ENCODE peak calls at places on chromosomes 7 and 10, in eight cellular contexts. One of them, this sample, is unnamed.

GRCh38 chr10:35546824-35547225 is 58.3 kb upstream of the GJD4 start:
- DNase-seq in ELR: peak
- DNase-seq in BE2C: no peak
- DNase-seq in testis: no peak
- DNase-seq in RWPE1: peak
- DNase-seq in stimulated activated CD8-positive, alpha-beta memory T cell treated with anti-CD3 and anti-CD28 coated beads, Interleukin-2, amount 100 ng/mL, for 1 hour: no peak
- DNase-seq in activated T-helper 9 cell treated with anti-CD3 and anti-CD28 coated beads, Interleukin-2, amount 50 U/mL, for 16 hours: no peak
- DNase-seq in left ventricle myocardium superior: no peak
- DNase-seq in this sample: peak

GRCh38 chr7:101121996-101122932 is 4.6 kb upstream of the SERPINE1 start:
- DNase-seq in ELR: peak
- DNase-seq in BE2C: no peak
- DNase-seq in testis: peak
- DNase-seq in RWPE1: peak
- DNase-seq in stimulated activated CD8-positive, alpha-beta memory T cell treated with anti-CD3 and anti-CD28 coated beads, Interleukin-2, amount 100 ng/mL, for 1 hour: no peak
- DNase-seq in activated T-helper 9 cell treated with anti-CD3 and anti-CD28 coated beads, Interleukin-2, amount 50 U/mL, for 16 hours: no peak
- DNase-seq in left ventricle myocardium superior: peak
- DNase-seq in this sample: peak

GRCh38 chr10:62430881-62431280 is 56.7 kb downstream of the ZNF365 start:
- DNase-seq in ELR: no peak
- DNase-seq in BE2C: no peak
- DNase-seq in testis: no peak
- DNase-seq in RWPE1: no peak
- DNase-seq in stimulated activated CD8-positive, alpha-beta memory T cell treated with anti-CD3 and anti-CD28 coated beads, Interleukin-2, amount 100 ng/mL, for 1 hour: no peak
- DNase-seq in activated T-helper 9 cell treated with anti-CD3 and anti-CD28 coated beads, Interleukin-2, amount 50 U/mL, for 16 hours: no peak
- DNase-seq in left ventricle myocardium superior: no peak
- DNase-seq in this sample: no peak

GRCh38 chr7:93949468-93949867 is 27.9 kb downstream of the GNG11 start:
- DNase-seq in ELR: peak
- DNase-seq in BE2C: peak
- DNase-seq in testis: no peak
- DNase-seq in RWPE1: peak
- DNase-seq in stimulated activated CD8-positive, alpha-beta memory T cell treated with anti-CD3 and anti-CD28 coated beads, Interleukin-2, amount 100 ng/mL, for 1 hour: no peak
- DNase-seq in activated T-helper 9 cell treated with anti-CD3 and anti-CD28 coated beads, Interleukin-2, amount 50 U/mL, for 16 hours: no peak
- DNase-seq in left ventricle myocardium superior: no peak
- DNase-seq in this sample: no peak

GRCh38 chr7:157436076-157436475 is 99.3 kb downstream of the DNAJB6 start:
- DNase-seq in ELR: no peak
- DNase-seq in BE2C: no peak
- DNase-seq in testis: no peak
- DNase-seq in RWPE1: no peak
- DNase-seq in stimulated activated CD8-positive, alpha-beta memory T cell treated with anti-CD3 and anti-CD28 coated beads, Interleukin-2, amount 100 ng/mL, for 1 hour: no peak
- DNase-seq in activated T-helper 9 cell treated with anti-CD3 and anti-CD28 coated beads, Interleukin-2, amount 50 U/mL, for 16 hours: no peak
- DNase-seq in left ventricle myocardium superior: no peak
- DNase-seq in this sample: no peak

GRCh38 chr7:109529712-109530111 is 960.0 kb downstream of the DNAJB9 start:
- DNase-seq in ELR: no peak
- DNase-seq in BE2C: no peak
- DNase-seq in testis: no peak
- DNase-seq in RWPE1: no peak
- DNase-seq in stimulated activated CD8-positive, alpha-beta memory T cell treated with anti-CD3 and anti-CD28 coated beads, Interleukin-2, amount 100 ng/mL, for 1 hour: no peak
- DNase-seq in activated T-helper 9 cell treated with anti-CD3 and anti-CD28 coated beads, Interleukin-2, amount 50 U/mL, for 16 hours: no peak
- DNase-seq in left ventricle myocardium superior: no peak
- DNase-seq in this sample: no peak

GRCh38 chr10:26841733-26842317 is 18.9 kb downstream of the ABI1 start:
- DNase-seq in ELR: no peak
- DNase-seq in BE2C: no peak
- DNase-seq in testis: no peak
- DNase-seq in RWPE1: no peak
- DNase-seq in stimulated activated CD8-positive, alpha-beta memory T cell treated with anti-CD3 and anti-CD28 coated beads, Interleukin-2, amount 100 ng/mL, for 1 hour: no peak
- DNase-seq in activated T-helper 9 cell treated with anti-CD3 and anti-CD28 coated beads, Interleukin-2, amount 50 U/mL, for 16 hours: no peak
- DNase-seq in left ventricle myocardium superior: no peak
- DNase-seq in this sample: no peak

GRCh38 chr10:13390604-13391522 is 42.8 kb upstream of the SEPHS1 start:
- DNase-seq in ELR: no peak
- DNase-seq in BE2C: no peak
- DNase-seq in testis: no peak
- DNase-seq in RWPE1: no peak
- DNase-seq in stimulated activated CD8-positive, alpha-beta memory T cell treated with anti-CD3 and anti-CD28 coated beads, Interleukin-2, amount 100 ng/mL, for 1 hour: no peak
- DNase-seq in activated T-helper 9 cell treated with anti-CD3 and anti-CD28 coated beads, Interleukin-2, amount 50 U/mL, for 16 hours: no peak
- DNase-seq in left ventricle myocardium superior: no peak
- DNase-seq in this sample: no peak

GRCh38 chr7:155404976-155405375 is 53.0 kb upstream of the EN2 start:
- DNase-seq in ELR: no peak
- DNase-seq in BE2C: no peak
- DNase-seq in testis: no peak
- DNase-seq in RWPE1: no peak
- DNase-seq in stimulated activated CD8-positive, alpha-beta memory T cell treated with anti-CD3 and anti-CD28 coated beads, Interleukin-2, amount 100 ng/mL, for 1 hour: no peak
- DNase-seq in activated T-helper 9 cell treated with anti-CD3 and anti-CD28 coated beads, Interleukin-2, amount 50 U/mL, for 16 hours: no peak
- DNase-seq in left ventricle myocardium superior: no peak
- DNase-seq in this sample: no peak

GRCh38 chr7:131111081-131111576 is 216.5 kb upstream of the MKLN1 start:
- DNase-seq in ELR: peak
- DNase-seq in BE2C: no peak
- DNase-seq in testis: no peak
- DNase-seq in RWPE1: no peak
- DNase-seq in stimulated activated CD8-positive, alpha-beta memory T cell treated with anti-CD3 and anti-CD28 coated beads, Interleukin-2, amount 100 ng/mL, for 1 hour: no peak
- DNase-seq in activated T-helper 9 cell treated with anti-CD3 and anti-CD28 coated beads, Interleukin-2, amount 50 U/mL, for 16 hours: no peak
- DNase-seq in left ventricle myocardium superior: no peak
- DNase-seq in this sample: no peak

GRCh38 chr7:94422136-94422535 is 27.4 kb downstream of the COL1A2 start:
- DNase-seq in ELR: no peak
- DNase-seq in BE2C: no peak
- DNase-seq in testis: no peak
- DNase-seq in RWPE1: no peak
- DNase-seq in stimulated activated CD8-positive, alpha-beta memory T cell treated with anti-CD3 and anti-CD28 coated beads, Interleukin-2, amount 100 ng/mL, for 1 hour: no peak
- DNase-seq in activated T-helper 9 cell treated with anti-CD3 and anti-CD28 coated beads, Interleukin-2, amount 50 U/mL, for 16 hours: no peak
- DNase-seq in left ventricle myocardium superior: no peak
- DNase-seq in this sample: no peak

GRCh38 chr10:33612116-33612515 is 277.6 kb upstream of the NRP1 start:
- DNase-seq in ELR: peak
- DNase-seq in BE2C: no peak
- DNase-seq in testis: no peak
- DNase-seq in RWPE1: peak
- DNase-seq in stimulated activated CD8-positive, alpha-beta memory T cell treated with anti-CD3 and anti-CD28 coated beads, Interleukin-2, amount 100 ng/mL, for 1 hour: no peak
- DNase-seq in activated T-helper 9 cell treated with anti-CD3 and anti-CD28 coated beads, Interleukin-2, amount 50 U/mL, for 16 hours: no peak
- DNase-seq in left ventricle myocardium superior: no peak
- DNase-seq in this sample: no peak

GRCh38 chr7:106795171-106795876 is 69.8 kb upstream of the PIK3CG start:
- DNase-seq in ELR: no peak
- DNase-seq in BE2C: no peak
- DNase-seq in testis: no peak
- DNase-seq in RWPE1: no peak
- DNase-seq in stimulated activated CD8-positive, alpha-beta memory T cell treated with anti-CD3 and anti-CD28 coated beads, Interleukin-2, amount 100 ng/mL, for 1 hour: no peak
- DNase-seq in activated T-helper 9 cell treated with anti-CD3 and anti-CD28 coated beads, Interleukin-2, amount 50 U/mL, for 16 hours: no peak
- DNase-seq in left ventricle myocardium superior: no peak
- DNase-seq in this sample: no peak

GRCh38 chr7:155533827-155534690 is 12.3 kb downstream of the CNPY1 start:
- DNase-seq in ELR: peak
- DNase-seq in BE2C: peak
- DNase-seq in testis: peak
- DNase-seq in RWPE1: peak
- DNase-seq in stimulated activated CD8-positive, alpha-beta memory T cell treated with anti-CD3 and anti-CD28 coated beads, Interleukin-2, amount 100 ng/mL, for 1 hour: no peak
- DNase-seq in activated T-helper 9 cell treated with anti-CD3 and anti-CD28 coated beads, Interleukin-2, amount 50 U/mL, for 16 hours: no peak
- DNase-seq in left ventricle myocardium superior: no peak
- DNase-seq in this sample: no peak

GRCh38 chr7:18221377-18222290 is 194.0 kb upstream of the PRPS1L1 start:
- DNase-seq in ELR: no peak
- DNase-seq in BE2C: no peak
- DNase-seq in testis: no peak
- DNase-seq in RWPE1: no peak
- DNase-seq in stimulated activated CD8-positive, alpha-beta memory T cell treated with anti-CD3 and anti-CD28 coated beads, Interleukin-2, amount 100 ng/mL, for 1 hour: no peak
- DNase-seq in activated T-helper 9 cell treated with anti-CD3 and anti-CD28 coated beads, Interleukin-2, amount 50 U/mL, for 16 hours: no peak
- DNase-seq in left ventricle myocardium superior: no peak
- DNase-seq in this sample: no peak

GRCh38 chr7:21507627-21508343 is 35.1 kb upstream of the DNAH11 start:
- DNase-seq in ELR: peak
- DNase-seq in BE2C: peak
- DNase-seq in testis: peak
- DNase-seq in RWPE1: no peak
- DNase-seq in stimulated activated CD8-positive, alpha-beta memory T cell treated with anti-CD3 and anti-CD28 coated beads, Interleukin-2, amount 100 ng/mL, for 1 hour: no peak
- DNase-seq in activated T-helper 9 cell treated with anti-CD3 and anti-CD28 coated beads, Interleukin-2, amount 50 U/mL, for 16 hours: no peak
- DNase-seq in left ventricle myocardium superior: no peak
- DNase-seq in this sample: no peak

GRCh38 chr7:110909102-110909501 is 181.8 kb upstream of the LRRN3 start:
- DNase-seq in ELR: no peak
- DNase-seq in BE2C: no peak
- DNase-seq in testis: no peak
- DNase-seq in RWPE1: no peak
- DNase-seq in stimulated activated CD8-positive, alpha-beta memory T cell treated with anti-CD3 and anti-CD28 coated beads, Interleukin-2, amount 100 ng/mL, for 1 hour: no peak
- DNase-seq in activated T-helper 9 cell treated with anti-CD3 and anti-CD28 coated beads, Interleukin-2, amount 50 U/mL, for 16 hours: no peak
- DNase-seq in left ventricle myocardium superior: no peak
- DNase-seq in this sample: no peak

GRCh38 chr7:36280840-36281812 is 108.5 kb upstream of the ANLN start:
- DNase-seq in ELR: peak
- DNase-seq in BE2C: peak
- DNase-seq in testis: peak
- DNase-seq in RWPE1: peak
- DNase-seq in stimulated activated CD8-positive, alpha-beta memory T cell treated with anti-CD3 and anti-CD28 coated beads, Interleukin-2, amount 100 ng/mL, for 1 hour: no peak
- DNase-seq in activated T-helper 9 cell treated with anti-CD3 and anti-CD28 coated beads, Interleukin-2, amount 50 U/mL, for 16 hours: no peak
- DNase-seq in left ventricle myocardium superior: peak
- DNase-seq in this sample: peak

GRCh38 chr10:123294109-123294508 is 139.9 kb downstream of the BUB3 start:
- DNase-seq in ELR: no peak
- DNase-seq in BE2C: no peak
- DNase-seq in testis: no peak
- DNase-seq in RWPE1: no peak
- DNase-seq in stimulated activated CD8-positive, alpha-beta memory T cell treated with anti-CD3 and anti-CD28 coated beads, Interleukin-2, amount 100 ng/mL, for 1 hour: no peak
- DNase-seq in activated T-helper 9 cell treated with anti-CD3 and anti-CD28 coated beads, Interleukin-2, amount 50 U/mL, for 16 hours: no peak
- DNase-seq in left ventricle myocardium superior: no peak
- DNase-seq in this sample: no peak

GRCh38 chr7:155558961-155559360 is 12.6 kb upstream of the CNPY1 start:
- DNase-seq in ELR: no peak
- DNase-seq in BE2C: no peak
- DNase-seq in testis: no peak
- DNase-seq in RWPE1: no peak
- DNase-seq in stimulated activated CD8-positive, alpha-beta memory T cell treated with anti-CD3 and anti-CD28 coated beads, Interleukin-2, amount 100 ng/mL, for 1 hour: no peak
- DNase-seq in activated T-helper 9 cell treated with anti-CD3 and anti-CD28 coated beads, Interleukin-2, amount 50 U/mL, for 16 hours: no peak
- DNase-seq in left ventricle myocardium superior: no peak
- DNase-seq in this sample: no peak

GRCh38 chr10:44908936-44909335 is 2.2 kb upstream of the TMEM72 start:
- DNase-seq in ELR: no peak
- DNase-seq in BE2C: no peak
- DNase-seq in testis: no peak
- DNase-seq in RWPE1: no peak
- DNase-seq in stimulated activated CD8-positive, alpha-beta memory T cell treated with anti-CD3 and anti-CD28 coated beads, Interleukin-2, amount 100 ng/mL, for 1 hour: no peak
- DNase-seq in activated T-helper 9 cell treated with anti-CD3 and anti-CD28 coated beads, Interleukin-2, amount 50 U/mL, for 16 hours: no peak
- DNase-seq in left ventricle myocardium superior: no peak
- DNase-seq in this sample: no peak

GRCh38 chr10:132985546-132985900 is 43.2 kb upstream of the CFAP46 start:
- DNase-seq in ELR: no peak
- DNase-seq in BE2C: no peak
- DNase-seq in testis: no peak
- DNase-seq in RWPE1: no peak
- DNase-seq in stimulated activated CD8-positive, alpha-beta memory T cell treated with anti-CD3 and anti-CD28 coated beads, Interleukin-2, amount 100 ng/mL, for 1 hour: no peak
- DNase-seq in activated T-helper 9 cell treated with anti-CD3 and anti-CD28 coated beads, Interleukin-2, amount 50 U/mL, for 16 hours: no peak
- DNase-seq in left ventricle myocardium superior: no peak
- DNase-seq in this sample: no peak

GRCh38 chr10:74994714-74995308 is 116.6 kb upstream of the SAMD8 start:
- DNase-seq in ELR: no peak
- DNase-seq in BE2C: no peak
- DNase-seq in testis: no peak
- DNase-seq in RWPE1: no peak
- DNase-seq in stimulated activated CD8-positive, alpha-beta memory T cell treated with anti-CD3 and anti-CD28 coated beads, Interleukin-2, amount 100 ng/mL, for 1 hour: no peak
- DNase-seq in activated T-helper 9 cell treated with anti-CD3 and anti-CD28 coated beads, Interleukin-2, amount 50 U/mL, for 16 hours: no peak
- DNase-seq in left ventricle myocardium superior: no peak
- DNase-seq in this sample: no peak

GRCh38 chr10:71501402-71501801 is 104.7 kb downstream of the CDH23 start:
- DNase-seq in ELR: no peak
- DNase-seq in BE2C: no peak
- DNase-seq in testis: no peak
- DNase-seq in RWPE1: no peak
- DNase-seq in stimulated activated CD8-positive, alpha-beta memory T cell treated with anti-CD3 and anti-CD28 coated beads, Interleukin-2, amount 100 ng/mL, for 1 hour: no peak
- DNase-seq in activated T-helper 9 cell treated with anti-CD3 and anti-CD28 coated beads, Interleukin-2, amount 50 U/mL, for 16 hours: no peak
- DNase-seq in left ventricle myocardium superior: no peak
- DNase-seq in this sample: no peak

GRCh38 chr7:6536899-6537298 is 14.4 kb downstream of the GRID2IP start:
- DNase-seq in ELR: peak
- DNase-seq in BE2C: peak
- DNase-seq in testis: peak
- DNase-seq in RWPE1: no peak
- DNase-seq in stimulated activated CD8-positive, alpha-beta memory T cell treated with anti-CD3 and anti-CD28 coated beads, Interleukin-2, amount 100 ng/mL, for 1 hour: no peak
- DNase-seq in activated T-helper 9 cell treated with anti-CD3 and anti-CD28 coated beads, Interleukin-2, amount 50 U/mL, for 16 hours: no peak
- DNase-seq in left ventricle myocardium superior: no peak
- DNase-seq in this sample: no peak

GRCh38 chr10:77926566-77927342 is at the start of gene DLG5:
- DNase-seq in ELR: peak
- DNase-seq in BE2C: peak
- DNase-seq in testis: peak
- DNase-seq in RWPE1: peak
- DNase-seq in stimulated activated CD8-positive, alpha-beta memory T cell treated with anti-CD3 and anti-CD28 coated beads, Interleukin-2, amount 100 ng/mL, for 1 hour: no peak
- DNase-seq in activated T-helper 9 cell treated with anti-CD3 and anti-CD28 coated beads, Interleukin-2, amount 50 U/mL, for 16 hours: no peak
- DNase-seq in left ventricle myocardium superior: peak
- DNase-seq in this sample: peak

GRCh38 chr7:49260501-49260900 is 336.2 kb downstream of the CDC14C start:
- DNase-seq in ELR: no peak
- DNase-seq in BE2C: no peak
- DNase-seq in testis: no peak
- DNase-seq in RWPE1: no peak
- DNase-seq in stimulated activated CD8-positive, alpha-beta memory T cell treated with anti-CD3 and anti-CD28 coated beads, Interleukin-2, amount 100 ng/mL, for 1 hour: no peak
- DNase-seq in activated T-helper 9 cell treated with anti-CD3 and anti-CD28 coated beads, Interleukin-2, amount 50 U/mL, for 16 hours: no peak
- DNase-seq in left ventricle myocardium superior: no peak
- DNase-seq in this sample: no peak

GRCh38 chr7:79290841-79291497 is 162.5 kb downstream of the MAGI2 start:
- DNase-seq in ELR: peak
- DNase-seq in BE2C: no peak
- DNase-seq in testis: no peak
- DNase-seq in RWPE1: peak
- DNase-seq in stimulated activated CD8-positive, alpha-beta memory T cell treated with anti-CD3 and anti-CD28 coated beads, Interleukin-2, amount 100 ng/mL, for 1 hour: no peak
- DNase-seq in activated T-helper 9 cell treated with anti-CD3 and anti-CD28 coated beads, Interleukin-2, amount 50 U/mL, for 16 hours: no peak
- DNase-seq in left ventricle myocardium superior: no peak
- DNase-seq in this sample: no peak

GRCh38 chr10:88975377-88975720 is 15.2 kb upstream of the FAS start:
- DNase-seq in ELR: no peak
- DNase-seq in BE2C: no peak
- DNase-seq in testis: no peak
- DNase-seq in RWPE1: no peak
- DNase-seq in stimulated activated CD8-positive, alpha-beta memory T cell treated with anti-CD3 and anti-CD28 coated beads, Interleukin-2, amount 100 ng/mL, for 1 hour: no peak
- DNase-seq in activated T-helper 9 cell treated with anti-CD3 and anti-CD28 coated beads, Interleukin-2, amount 50 U/mL, for 16 hours: no peak
- DNase-seq in left ventricle myocardium superior: no peak
- DNase-seq in this sample: no peak

This sample was measured in SW480.